ENCODE peak calls at places on chromosomes 5 and 9, in ten cellular contexts. One of them, this sample, is unnamed.

GRCh38 chr5:142819292-142819691 is 49.1 kb downstream of the ARHGAP26 start:
- DNase-seq in stimulated activated CD4-positive, alpha-beta T cell treated with anti-CD3 and anti-CD28 coated beads, TNF-alpha, amount 100 ng/mL, for 1 hour: no peak
- DNase-seq in activated T-helper 1 cell treated with anti-CD3 and anti-CD28 coated beads, Interleukin-2, amount 50 U/mL, for 16 hours: no peak
- DNase-seq in lower leg skin: no peak
- DNase-seq in NCI-H345: no peak
- DNase-seq in amniotic epithelial cell: no peak
- DNase-seq in stimulated activated CD8-positive, alpha-beta memory T cell treated with anti-CD3 and anti-CD28 coated beads, Interleukin-12 subunit alpha, Interleukin-12 subunit beta, amount 100 ng/mL, for 1 hour: no peak
- DNase-seq in mammary epithelial cell: peak
- DNase-seq in COR-L47: no peak
- DNase-seq in naive thymus-derived CD8-positive, alpha-beta T cell: no peak
- DNase-seq in this sample: no peak

GRCh38 chr5:151864349-151864748 is 60.3 kb downstream of the GLRA1 start:
- DNase-seq in COR-L47: no peak
- DNase-seq in amniotic epithelial cell: no peak
- DNase-seq in NCI-H345: no peak
- DNase-seq in stimulated activated CD4-positive, alpha-beta T cell treated with anti-CD3 and anti-CD28 coated beads, TNF-alpha, amount 100 ng/mL, for 1 hour: no peak
- DNase-seq in naive thymus-derived CD8-positive, alpha-beta T cell: no peak
- DNase-seq in activated T-helper 1 cell treated with anti-CD3 and anti-CD28 coated beads, Interleukin-2, amount 50 U/mL, for 16 hours: no peak
- DNase-seq in lower leg skin: no peak
- DNase-seq in mammary epithelial cell: no peak
- DNase-seq in stimulated activated CD8-positive, alpha-beta memory T cell treated with anti-CD3 and anti-CD28 coated beads, Interleukin-12 subunit alpha, Interleukin-12 subunit beta, amount 100 ng/mL, for 1 hour: no peak
- DNase-seq in this sample: no peak

GRCh38 chr5:2157372-2157771 is 274.6 kb upstream of the IRX4 start:
- DNase-seq in stimulated activated CD8-positive, alpha-beta memory T cell treated with anti-CD3 and anti-CD28 coated beads, Interleukin-12 subunit alpha, Interleukin-12 subunit beta, amount 100 ng/mL, for 1 hour: no peak
- DNase-seq in stimulated activated CD4-positive, alpha-beta T cell treated with anti-CD3 and anti-CD28 coated beads, TNF-alpha, amount 100 ng/mL, for 1 hour: no peak
- DNase-seq in lower leg skin: peak
- DNase-seq in NCI-H345: no peak
- DNase-seq in mammary epithelial cell: no peak
- DNase-seq in amniotic epithelial cell: no peak
- DNase-seq in naive thymus-derived CD8-positive, alpha-beta T cell: no peak
- DNase-seq in activated T-helper 1 cell treated with anti-CD3 and anti-CD28 coated beads, Interleukin-2, amount 50 U/mL, for 16 hours: no peak
- DNase-seq in COR-L47: no peak
- DNase-seq in this sample: no peak

GRCh38 chr5:167478156-167478555 is 813.3 kb upstream of the WWC1 start:
- DNase-seq in stimulated activated CD4-positive, alpha-beta T cell treated with anti-CD3 and anti-CD28 coated beads, TNF-alpha, amount 100 ng/mL, for 1 hour: no peak
- DNase-seq in stimulated activated CD8-positive, alpha-beta memory T cell treated with anti-CD3 and anti-CD28 coated beads, Interleukin-12 subunit alpha, Interleukin-12 subunit beta, amount 100 ng/mL, for 1 hour: no peak
- DNase-seq in naive thymus-derived CD8-positive, alpha-beta T cell: no peak
- DNase-seq in NCI-H345: no peak
- DNase-seq in activated T-helper 1 cell treated with anti-CD3 and anti-CD28 coated beads, Interleukin-2, amount 50 U/mL, for 16 hours: no peak
- DNase-seq in lower leg skin: no peak
- DNase-seq in COR-L47: no peak
- DNase-seq in amniotic epithelial cell: peak
- DNase-seq in mammary epithelial cell: no peak
- DNase-seq in this sample: no peak

GRCh38 chr5:31106259-31106658 is 87.2 kb upstream of the CDH6 start:
- DNase-seq in lower leg skin: no peak
- DNase-seq in amniotic epithelial cell: no peak
- DNase-seq in naive thymus-derived CD8-positive, alpha-beta T cell: no peak
- DNase-seq in mammary epithelial cell: no peak
- DNase-seq in NCI-H345: no peak
- DNase-seq in stimulated activated CD8-positive, alpha-beta memory T cell treated with anti-CD3 and anti-CD28 coated beads, Interleukin-12 subunit alpha, Interleukin-12 subunit beta, amount 100 ng/mL, for 1 hour: no peak
- DNase-seq in activated T-helper 1 cell treated with anti-CD3 and anti-CD28 coated beads, Interleukin-2, amount 50 U/mL, for 16 hours: no peak
- DNase-seq in COR-L47: no peak
- DNase-seq in stimulated activated CD4-positive, alpha-beta T cell treated with anti-CD3 and anti-CD28 coated beads, TNF-alpha, amount 100 ng/mL, for 1 hour: no peak
- DNase-seq in this sample: no peak

GRCh38 chr5:30764704-30765103 is 428.8 kb upstream of the CDH6 start:
- DNase-seq in stimulated activated CD4-positive, alpha-beta T cell treated with anti-CD3 and anti-CD28 coated beads, TNF-alpha, amount 100 ng/mL, for 1 hour: no peak
- DNase-seq in NCI-H345: no peak
- DNase-seq in mammary epithelial cell: no peak
- DNase-seq in naive thymus-derived CD8-positive, alpha-beta T cell: no peak
- DNase-seq in activated T-helper 1 cell treated with anti-CD3 and anti-CD28 coated beads, Interleukin-2, amount 50 U/mL, for 16 hours: no peak
- DNase-seq in lower leg skin: no peak
- DNase-seq in COR-L47: no peak
- DNase-seq in stimulated activated CD8-positive, alpha-beta memory T cell treated with anti-CD3 and anti-CD28 coated beads, Interleukin-12 subunit alpha, Interleukin-12 subunit beta, amount 100 ng/mL, for 1 hour: no peak
- DNase-seq in amniotic epithelial cell: peak
- DNase-seq in this sample: no peak

GRCh38 chr5:174688441-174689354 is 35.7 kb upstream of the MSX2 start:
- DNase-seq in stimulated activated CD4-positive, alpha-beta T cell treated with anti-CD3 and anti-CD28 coated beads, TNF-alpha, amount 100 ng/mL, for 1 hour: no peak
- DNase-seq in NCI-H345: no peak
- DNase-seq in mammary epithelial cell: no peak
- DNase-seq in lower leg skin: no peak
- DNase-seq in stimulated activated CD8-positive, alpha-beta memory T cell treated with anti-CD3 and anti-CD28 coated beads, Interleukin-12 subunit alpha, Interleukin-12 subunit beta, amount 100 ng/mL, for 1 hour: no peak
- DNase-seq in amniotic epithelial cell: no peak
- DNase-seq in activated T-helper 1 cell treated with anti-CD3 and anti-CD28 coated beads, Interleukin-2, amount 50 U/mL, for 16 hours: no peak
- DNase-seq in naive thymus-derived CD8-positive, alpha-beta T cell: no peak
- DNase-seq in COR-L47: no peak
- DNase-seq in this sample: no peak

GRCh38 chr5:5699062-5699461 is 276.6 kb downstream of the ICE1 start:
- DNase-seq in lower leg skin: no peak
- DNase-seq in stimulated activated CD4-positive, alpha-beta T cell treated with anti-CD3 and anti-CD28 coated beads, TNF-alpha, amount 100 ng/mL, for 1 hour: no peak
- DNase-seq in stimulated activated CD8-positive, alpha-beta memory T cell treated with anti-CD3 and anti-CD28 coated beads, Interleukin-12 subunit alpha, Interleukin-12 subunit beta, amount 100 ng/mL, for 1 hour: no peak
- DNase-seq in amniotic epithelial cell: no peak
- DNase-seq in naive thymus-derived CD8-positive, alpha-beta T cell: no peak
- DNase-seq in COR-L47: no peak
- DNase-seq in NCI-H345: no peak
- DNase-seq in mammary epithelial cell: no peak
- DNase-seq in activated T-helper 1 cell treated with anti-CD3 and anti-CD28 coated beads, Interleukin-2, amount 50 U/mL, for 16 hours: no peak
- DNase-seq in this sample: no peak

GRCh38 chr9:86902606-86903460 is 44.5 kb downstream of the GAS1 start:
- DNase-seq in stimulated activated CD4-positive, alpha-beta T cell treated with anti-CD3 and anti-CD28 coated beads, TNF-alpha, amount 100 ng/mL, for 1 hour: no peak
- DNase-seq in lower leg skin: no peak
- DNase-seq in NCI-H345: no peak
- DNase-seq in amniotic epithelial cell: no peak
- DNase-seq in COR-L47: no peak
- DNase-seq in activated T-helper 1 cell treated with anti-CD3 and anti-CD28 coated beads, Interleukin-2, amount 50 U/mL, for 16 hours: no peak
- DNase-seq in stimulated activated CD8-positive, alpha-beta memory T cell treated with anti-CD3 and anti-CD28 coated beads, Interleukin-12 subunit alpha, Interleukin-12 subunit beta, amount 100 ng/mL, for 1 hour: no peak
- DNase-seq in mammary epithelial cell: no peak
- DNase-seq in naive thymus-derived CD8-positive, alpha-beta T cell: no peak
- DNase-seq in this sample: no peak

GRCh38 chr5:121152411-121152810 is 688.3 kb downstream of the PRR16 start:
- DNase-seq in activated T-helper 1 cell treated with anti-CD3 and anti-CD28 coated beads, Interleukin-2, amount 50 U/mL, for 16 hours: no peak
- DNase-seq in naive thymus-derived CD8-positive, alpha-beta T cell: no peak
- DNase-seq in lower leg skin: no peak
- DNase-seq in NCI-H345: no peak
- DNase-seq in stimulated activated CD8-positive, alpha-beta memory T cell treated with anti-CD3 and anti-CD28 coated beads, Interleukin-12 subunit alpha, Interleukin-12 subunit beta, amount 100 ng/mL, for 1 hour: no peak
- DNase-seq in COR-L47: no peak
- DNase-seq in stimulated activated CD4-positive, alpha-beta T cell treated with anti-CD3 and anti-CD28 coated beads, TNF-alpha, amount 100 ng/mL, for 1 hour: no peak
- DNase-seq in mammary epithelial cell: no peak
- DNase-seq in amniotic epithelial cell: no peak
- DNase-seq in this sample: no peak

GRCh38 chr9:82930116-82930515 is 132.8 kb downstream of the RASEF start:
- DNase-seq in naive thymus-derived CD8-positive, alpha-beta T cell: no peak
- DNase-seq in amniotic epithelial cell: no peak
- DNase-seq in COR-L47: no peak
- DNase-seq in activated T-helper 1 cell treated with anti-CD3 and anti-CD28 coated beads, Interleukin-2, amount 50 U/mL, for 16 hours: no peak
- DNase-seq in stimulated activated CD8-positive, alpha-beta memory T cell treated with anti-CD3 and anti-CD28 coated beads, Interleukin-12 subunit alpha, Interleukin-12 subunit beta, amount 100 ng/mL, for 1 hour: no peak
- DNase-seq in mammary epithelial cell: no peak
- DNase-seq in NCI-H345: no peak
- DNase-seq in lower leg skin: no peak
- DNase-seq in stimulated activated CD4-positive, alpha-beta T cell treated with anti-CD3 and anti-CD28 coated beads, TNF-alpha, amount 100 ng/mL, for 1 hour: no peak
- DNase-seq in this sample: no peak

GRCh38 chr5:138230261-138230660 is 17.1 kb upstream of the CDC23 start:
- DNase-seq in COR-L47: no peak
- DNase-seq in naive thymus-derived CD8-positive, alpha-beta T cell: no peak
- DNase-seq in amniotic epithelial cell: peak
- DNase-seq in NCI-H345: no peak
- DNase-seq in lower leg skin: no peak
- DNase-seq in mammary epithelial cell: no peak
- DNase-seq in stimulated activated CD8-positive, alpha-beta memory T cell treated with anti-CD3 and anti-CD28 coated beads, Interleukin-12 subunit alpha, Interleukin-12 subunit beta, amount 100 ng/mL, for 1 hour: no peak
- DNase-seq in activated T-helper 1 cell treated with anti-CD3 and anti-CD28 coated beads, Interleukin-2, amount 50 U/mL, for 16 hours: no peak
- DNase-seq in stimulated activated CD4-positive, alpha-beta T cell treated with anti-CD3 and anti-CD28 coated beads, TNF-alpha, amount 100 ng/mL, for 1 hour: no peak
- DNase-seq in this sample: no peak

GRCh38 chr9:19924090-19924489 is 135.3 kb upstream of the SLC24A2 start:
- DNase-seq in stimulated activated CD8-positive, alpha-beta memory T cell treated with anti-CD3 and anti-CD28 coated beads, Interleukin-12 subunit alpha, Interleukin-12 subunit beta, amount 100 ng/mL, for 1 hour: no peak
- DNase-seq in stimulated activated CD4-positive, alpha-beta T cell treated with anti-CD3 and anti-CD28 coated beads, TNF-alpha, amount 100 ng/mL, for 1 hour: no peak
- DNase-seq in mammary epithelial cell: peak
- DNase-seq in activated T-helper 1 cell treated with anti-CD3 and anti-CD28 coated beads, Interleukin-2, amount 50 U/mL, for 16 hours: no peak
- DNase-seq in amniotic epithelial cell: peak
- DNase-seq in NCI-H345: no peak
- DNase-seq in lower leg skin: no peak
- DNase-seq in naive thymus-derived CD8-positive, alpha-beta T cell: no peak
- DNase-seq in COR-L47: no peak
- DNase-seq in this sample: no peak

GRCh38 chr5:42321800-42322199 is 101.4 kb upstream of the GHR start:
- DNase-seq in lower leg skin: no peak
- DNase-seq in amniotic epithelial cell: no peak
- DNase-seq in mammary epithelial cell: no peak
- DNase-seq in activated T-helper 1 cell treated with anti-CD3 and anti-CD28 coated beads, Interleukin-2, amount 50 U/mL, for 16 hours: no peak
- DNase-seq in stimulated activated CD8-positive, alpha-beta memory T cell treated with anti-CD3 and anti-CD28 coated beads, Interleukin-12 subunit alpha, Interleukin-12 subunit beta, amount 100 ng/mL, for 1 hour: no peak
- DNase-seq in COR-L47: no peak
- DNase-seq in naive thymus-derived CD8-positive, alpha-beta T cell: no peak
- DNase-seq in NCI-H345: no peak
- DNase-seq in stimulated activated CD4-positive, alpha-beta T cell treated with anti-CD3 and anti-CD28 coated beads, TNF-alpha, amount 100 ng/mL, for 1 hour: no peak
- DNase-seq in this sample: no peak

GRCh38 chr9:10260501-10260900 is 352.3 kb downstream of the PTPRD start:
- DNase-seq in amniotic epithelial cell: no peak
- DNase-seq in NCI-H345: no peak
- DNase-seq in naive thymus-derived CD8-positive, alpha-beta T cell: no peak
- DNase-seq in stimulated activated CD8-positive, alpha-beta memory T cell treated with anti-CD3 and anti-CD28 coated beads, Interleukin-12 subunit alpha, Interleukin-12 subunit beta, amount 100 ng/mL, for 1 hour: no peak
- DNase-seq in activated T-helper 1 cell treated with anti-CD3 and anti-CD28 coated beads, Interleukin-2, amount 50 U/mL, for 16 hours: no peak
- DNase-seq in COR-L47: no peak
- DNase-seq in lower leg skin: no peak
- DNase-seq in mammary epithelial cell: no peak
- DNase-seq in stimulated activated CD4-positive, alpha-beta T cell treated with anti-CD3 and anti-CD28 coated beads, TNF-alpha, amount 100 ng/mL, for 1 hour: no peak
- DNase-seq in this sample: no peak

GRCh38 chr5:65769539-65769938 is 47.5 kb downstream of the NLN start:
- DNase-seq in activated T-helper 1 cell treated with anti-CD3 and anti-CD28 coated beads, Interleukin-2, amount 50 U/mL, for 16 hours: no peak
- DNase-seq in naive thymus-derived CD8-positive, alpha-beta T cell: no peak
- DNase-seq in NCI-H345: no peak
- DNase-seq in mammary epithelial cell: peak
- DNase-seq in amniotic epithelial cell: peak
- DNase-seq in stimulated activated CD8-positive, alpha-beta memory T cell treated with anti-CD3 and anti-CD28 coated beads, Interleukin-12 subunit alpha, Interleukin-12 subunit beta, amount 100 ng/mL, for 1 hour: no peak
- DNase-seq in lower leg skin: no peak
- DNase-seq in COR-L47: no peak
- DNase-seq in stimulated activated CD4-positive, alpha-beta T cell treated with anti-CD3 and anti-CD28 coated beads, TNF-alpha, amount 100 ng/mL, for 1 hour: no peak
- DNase-seq in this sample: no peak

GRCh38 chr9:32551491-32552049 is 557 bp upstream of the SMIM27 start:
- DNase-seq in lower leg skin: peak
- DNase-seq in mammary epithelial cell: no peak
- DNase-seq in naive thymus-derived CD8-positive, alpha-beta T cell: peak
- DNase-seq in NCI-H345: peak
- DNase-seq in stimulated activated CD8-positive, alpha-beta memory T cell treated with anti-CD3 and anti-CD28 coated beads, Interleukin-12 subunit alpha, Interleukin-12 subunit beta, amount 100 ng/mL, for 1 hour: peak
- DNase-seq in COR-L47: no peak
- DNase-seq in activated T-helper 1 cell treated with anti-CD3 and anti-CD28 coated beads, Interleukin-2, amount 50 U/mL, for 16 hours: no peak
- DNase-seq in amniotic epithelial cell: peak
- DNase-seq in stimulated activated CD4-positive, alpha-beta T cell treated with anti-CD3 and anti-CD28 coated beads, TNF-alpha, amount 100 ng/mL, for 1 hour: peak
- DNase-seq in this sample: peak

GRCh38 chr9:33682551-33682950 is 112.8 kb upstream of the PRSS3 start:
- DNase-seq in stimulated activated CD8-positive, alpha-beta memory T cell treated with anti-CD3 and anti-CD28 coated beads, Interleukin-12 subunit alpha, Interleukin-12 subunit beta, amount 100 ng/mL, for 1 hour: no peak
- DNase-seq in activated T-helper 1 cell treated with anti-CD3 and anti-CD28 coated beads, Interleukin-2, amount 50 U/mL, for 16 hours: no peak
- DNase-seq in lower leg skin: no peak
- DNase-seq in stimulated activated CD4-positive, alpha-beta T cell treated with anti-CD3 and anti-CD28 coated beads, TNF-alpha, amount 100 ng/mL, for 1 hour: no peak
- DNase-seq in naive thymus-derived CD8-positive, alpha-beta T cell: no peak
- DNase-seq in COR-L47: no peak
- DNase-seq in NCI-H345: no peak
- DNase-seq in amniotic epithelial cell: no peak
- DNase-seq in mammary epithelial cell: no peak
- DNase-seq in this sample: no peak

GRCh38 chr9:22241611-22242010 is 205.0 kb upstream of the DMRTA1 start:
- DNase-seq in NCI-H345: no peak
- DNase-seq in lower leg skin: no peak
- DNase-seq in stimulated activated CD4-positive, alpha-beta T cell treated with anti-CD3 and anti-CD28 coated beads, TNF-alpha, amount 100 ng/mL, for 1 hour: no peak
- DNase-seq in amniotic epithelial cell: no peak
- DNase-seq in activated T-helper 1 cell treated with anti-CD3 and anti-CD28 coated beads, Interleukin-2, amount 50 U/mL, for 16 hours: no peak
- DNase-seq in mammary epithelial cell: no peak
- DNase-seq in stimulated activated CD8-positive, alpha-beta memory T cell treated with anti-CD3 and anti-CD28 coated beads, Interleukin-12 subunit alpha, Interleukin-12 subunit beta, amount 100 ng/mL, for 1 hour: no peak
- DNase-seq in COR-L47: no peak
- DNase-seq in naive thymus-derived CD8-positive, alpha-beta T cell: no peak
- DNase-seq in this sample: no peak

GRCh38 chr5:36777105-36777757 is 99.3 kb upstream of the NIPBL start:
- DNase-seq in amniotic epithelial cell: peak
- DNase-seq in mammary epithelial cell: peak
- DNase-seq in activated T-helper 1 cell treated with anti-CD3 and anti-CD28 coated beads, Interleukin-2, amount 50 U/mL, for 16 hours: no peak
- DNase-seq in COR-L47: peak
- DNase-seq in naive thymus-derived CD8-positive, alpha-beta T cell: no peak
- DNase-seq in lower leg skin: no peak
- DNase-seq in stimulated activated CD8-positive, alpha-beta memory T cell treated with anti-CD3 and anti-CD28 coated beads, Interleukin-12 subunit alpha, Interleukin-12 subunit beta, amount 100 ng/mL, for 1 hour: no peak
- DNase-seq in NCI-H345: peak
- DNase-seq in stimulated activated CD4-positive, alpha-beta T cell treated with anti-CD3 and anti-CD28 coated beads, TNF-alpha, amount 100 ng/mL, for 1 hour: no peak
- DNase-seq in this sample: no peak

GRCh38 chr9:128558431-128559310 is 6.3 kb downstream of the SPTAN1 start:
- DNase-seq in amniotic epithelial cell: peak
- DNase-seq in NCI-H345: peak
- DNase-seq in stimulated activated CD8-positive, alpha-beta memory T cell treated with anti-CD3 and anti-CD28 coated beads, Interleukin-12 subunit alpha, Interleukin-12 subunit beta, amount 100 ng/mL, for 1 hour: no peak
- DNase-seq in mammary epithelial cell: peak
- DNase-seq in lower leg skin: peak
- DNase-seq in stimulated activated CD4-positive, alpha-beta T cell treated with anti-CD3 and anti-CD28 coated beads, TNF-alpha, amount 100 ng/mL, for 1 hour: no peak
- DNase-seq in activated T-helper 1 cell treated with anti-CD3 and anti-CD28 coated beads, Interleukin-2, amount 50 U/mL, for 16 hours: peak
- DNase-seq in naive thymus-derived CD8-positive, alpha-beta T cell: peak
- DNase-seq in COR-L47: no peak
- DNase-seq in this sample: peak

GRCh38 chr9:81499021-81499454 is 190.3 kb downstream of the TLE1 start:
- DNase-seq in stimulated activated CD4-positive, alpha-beta T cell treated with anti-CD3 and anti-CD28 coated beads, TNF-alpha, amount 100 ng/mL, for 1 hour: no peak
- DNase-seq in COR-L47: no peak
- DNase-seq in stimulated activated CD8-positive, alpha-beta memory T cell treated with anti-CD3 and anti-CD28 coated beads, Interleukin-12 subunit alpha, Interleukin-12 subunit beta, amount 100 ng/mL, for 1 hour: no peak
- DNase-seq in amniotic epithelial cell: peak
- DNase-seq in mammary epithelial cell: no peak
- DNase-seq in NCI-H345: no peak
- DNase-seq in lower leg skin: peak
- DNase-seq in activated T-helper 1 cell treated with anti-CD3 and anti-CD28 coated beads, Interleukin-2, amount 50 U/mL, for 16 hours: no peak
- DNase-seq in naive thymus-derived CD8-positive, alpha-beta T cell: no peak
- DNase-seq in this sample: no peak

GRCh38 chr5:55036477-55036876 is 12.4 kb downstream of the GZMK start:
- DNase-seq in amniotic epithelial cell: peak
- DNase-seq in lower leg skin: no peak
- DNase-seq in activated T-helper 1 cell treated with anti-CD3 and anti-CD28 coated beads, Interleukin-2, amount 50 U/mL, for 16 hours: no peak
- DNase-seq in NCI-H345: no peak
- DNase-seq in mammary epithelial cell: no peak
- DNase-seq in naive thymus-derived CD8-positive, alpha-beta T cell: no peak
- DNase-seq in COR-L47: no peak
- DNase-seq in stimulated activated CD8-positive, alpha-beta memory T cell treated with anti-CD3 and anti-CD28 coated beads, Interleukin-12 subunit alpha, Interleukin-12 subunit beta, amount 100 ng/mL, for 1 hour: no peak
- DNase-seq in stimulated activated CD4-positive, alpha-beta T cell treated with anti-CD3 and anti-CD28 coated beads, TNF-alpha, amount 100 ng/mL, for 1 hour: no peak
- DNase-seq in this sample: no peak

GRCh38 chr5:92991681-92992472 is 589.1 kb downstream of the NR2F1-AS1 start:
- DNase-seq in COR-L47: peak
- DNase-seq in activated T-helper 1 cell treated with anti-CD3 and anti-CD28 coated beads, Interleukin-2, amount 50 U/mL, for 16 hours: no peak
- DNase-seq in NCI-H345: no peak
- DNase-seq in mammary epithelial cell: no peak
- DNase-seq in naive thymus-derived CD8-positive, alpha-beta T cell: no peak
- DNase-seq in stimulated activated CD4-positive, alpha-beta T cell treated with anti-CD3 and anti-CD28 coated beads, TNF-alpha, amount 100 ng/mL, for 1 hour: no peak
- DNase-seq in amniotic epithelial cell: no peak
- DNase-seq in stimulated activated CD8-positive, alpha-beta memory T cell treated with anti-CD3 and anti-CD28 coated beads, Interleukin-12 subunit alpha, Interleukin-12 subunit beta, amount 100 ng/mL, for 1 hour: no peak
- DNase-seq in lower leg skin: no peak
- DNase-seq in this sample: no peak

GRCh38 chr5:115857621-115858349 is 16.1 kb downstream of the AP3S1 start:
- DNase-seq in NCI-H345: no peak
- DNase-seq in lower leg skin: no peak
- DNase-seq in naive thymus-derived CD8-positive, alpha-beta T cell: no peak
- DNase-seq in stimulated activated CD4-positive, alpha-beta T cell treated with anti-CD3 and anti-CD28 coated beads, TNF-alpha, amount 100 ng/mL, for 1 hour: no peak
- DNase-seq in activated T-helper 1 cell treated with anti-CD3 and anti-CD28 coated beads, Interleukin-2, amount 50 U/mL, for 16 hours: no peak
- DNase-seq in mammary epithelial cell: peak
- DNase-seq in stimulated activated CD8-positive, alpha-beta memory T cell treated with anti-CD3 and anti-CD28 coated beads, Interleukin-12 subunit alpha, Interleukin-12 subunit beta, amount 100 ng/mL, for 1 hour: no peak
- DNase-seq in COR-L47: no peak
- DNase-seq in amniotic epithelial cell: peak
- DNase-seq in this sample: no peak

GRCh38 chr9:94806307-94806893 is 79.9 kb downstream of the AOPEP start:
- DNase-seq in stimulated activated CD8-positive, alpha-beta memory T cell treated with anti-CD3 and anti-CD28 coated beads, Interleukin-12 subunit alpha, Interleukin-12 subunit beta, amount 100 ng/mL, for 1 hour: no peak
- DNase-seq in NCI-H345: no peak
- DNase-seq in naive thymus-derived CD8-positive, alpha-beta T cell: no peak
- DNase-seq in lower leg skin: no peak
- DNase-seq in COR-L47: no peak
- DNase-seq in amniotic epithelial cell: peak
- DNase-seq in mammary epithelial cell: peak
- DNase-seq in activated T-helper 1 cell treated with anti-CD3 and anti-CD28 coated beads, Interleukin-2, amount 50 U/mL, for 16 hours: no peak
- DNase-seq in stimulated activated CD4-positive, alpha-beta T cell treated with anti-CD3 and anti-CD28 coated beads, TNF-alpha, amount 100 ng/mL, for 1 hour: no peak
- DNase-seq in this sample: no peak

GRCh38 chr5:172065431-172066065 is 59.1 kb upstream of the FBXW11 start:
- DNase-seq in naive thymus-derived CD8-positive, alpha-beta T cell: no peak
- DNase-seq in stimulated activated CD4-positive, alpha-beta T cell treated with anti-CD3 and anti-CD28 coated beads, TNF-alpha, amount 100 ng/mL, for 1 hour: no peak
- DNase-seq in activated T-helper 1 cell treated with anti-CD3 and anti-CD28 coated beads, Interleukin-2, amount 50 U/mL, for 16 hours: no peak
- DNase-seq in NCI-H345: no peak
- DNase-seq in COR-L47: no peak
- DNase-seq in mammary epithelial cell: peak
- DNase-seq in amniotic epithelial cell: peak
- DNase-seq in stimulated activated CD8-positive, alpha-beta memory T cell treated with anti-CD3 and anti-CD28 coated beads, Interleukin-12 subunit alpha, Interleukin-12 subunit beta, amount 100 ng/mL, for 1 hour: no peak
- DNase-seq in lower leg skin: no peak
- DNase-seq in this sample: no peak

GRCh38 chr5:135878156-135878620 is 17.5 kb downstream of the IL9 start:
- DNase-seq in amniotic epithelial cell: no peak
- DNase-seq in activated T-helper 1 cell treated with anti-CD3 and anti-CD28 coated beads, Interleukin-2, amount 50 U/mL, for 16 hours: no peak
- DNase-seq in stimulated activated CD4-positive, alpha-beta T cell treated with anti-CD3 and anti-CD28 coated beads, TNF-alpha, amount 100 ng/mL, for 1 hour: no peak
- DNase-seq in mammary epithelial cell: no peak
- DNase-seq in naive thymus-derived CD8-positive, alpha-beta T cell: no peak
- DNase-seq in lower leg skin: no peak
- DNase-seq in COR-L47: no peak
- DNase-seq in NCI-H345: no peak
- DNase-seq in stimulated activated CD8-positive, alpha-beta memory T cell treated with anti-CD3 and anti-CD28 coated beads, Interleukin-12 subunit alpha, Interleukin-12 subunit beta, amount 100 ng/mL, for 1 hour: no peak
- DNase-seq in this sample: no peak